ENCODE peak calls at places on chromosomes 13 and 19, in four cellular contexts. O, R, Q and C are unnamed samples.

GRCh38 chr13:24274452-24274971 is 34.9 kb upstream of the C1QTNF9 start:
- DNase-seq in O (no peak), R (no peak), Q (peak), C (no peak)

GRCh38 chr13:73106513-73107214 is 47.9 kb downstream of the KLF5 start:
- DNase-seq in O (no peak), R (no peak), Q (no peak), C (no peak)

GRCh38 chr13:33519561-33520479 is 234.3 kb upstream of the STARD13 start:
- DNase-seq in O (no peak), R (no peak), Q (no peak), C (no peak)

GRCh38 chr13:74246398-74246975 is 112.3 kb upstream of the KLF12 start:
- DNase-seq in O (no peak), R (no peak), Q (no peak), C (peak)

GRCh38 chr19:35977446-35978222 is 17.4 kb upstream of the SDHAF1 start:
- DNase-seq in O (peak), R (peak), Q (no peak), C (no peak)

GRCh38 chr13:111474136-111475002 is 153.9 kb downstream of the TEX29 start:
- DNase-seq in O (peak), R (peak), Q (no peak), C (peak)

GRCh38 chr13:20713014-20713376 is 9.5 kb downstream of the IL17D start:
- DNase-seq in O (no peak), R (no peak), Q (no peak), C (peak)

GRCh38 chr13:30861836-30862467 is 44.1 kb upstream of the MEDAG start:
- DNase-seq in O (no peak), R (no peak), Q (no peak), C (no peak)

GRCh38 chr19:47719047-47719885 is 6.0 kb downstream of the EHD2 start:
- DNase-seq in O (no peak), R (peak), Q (no peak), C (peak)

GRCh38 chr13:99967498-99967883 is 4.1 kb downstream of the ZIC5 start:
- DNase-seq in O (no peak), R (no peak), Q (no peak), C (no peak)

GRCh38 chr19:40596608-40597328 is 4.4 kb upstream of the LTBP4 start:
- DNase-seq in O (peak), R (peak), Q (no peak), C (peak)

GRCh38 chr13:101490400-101491015 is 38.0 kb downstream of the ITGBL1 start:
- DNase-seq in O (no peak), R (no peak), Q (no peak), C (peak)

GRCh38 chr13:101489635-101490034 is 37.2 kb downstream of the ITGBL1 start:
- DNase-seq in O (no peak), R (no peak), Q (no peak), C (peak)

GRCh38 chr13:101487046-101487830 is 34.8 kb downstream of the ITGBL1 start:
- DNase-seq in O (no peak), R (no peak), Q (no peak), C (peak)

GRCh38 chr13:101492251-101492910 is 39.9 kb downstream of the ITGBL1 start:
- DNase-seq in O (no peak), R (no peak), Q (no peak), C (peak)

GRCh38 chr13:101488734-101489133 is 36.3 kb downstream of the ITGBL1 start:
- DNase-seq in O (no peak), R (no peak), Q (no peak), C (peak)
- TF ChIP-seq MAX in O (no peak), R (no peak), Q (no peak), C (no peak)

DNA sequence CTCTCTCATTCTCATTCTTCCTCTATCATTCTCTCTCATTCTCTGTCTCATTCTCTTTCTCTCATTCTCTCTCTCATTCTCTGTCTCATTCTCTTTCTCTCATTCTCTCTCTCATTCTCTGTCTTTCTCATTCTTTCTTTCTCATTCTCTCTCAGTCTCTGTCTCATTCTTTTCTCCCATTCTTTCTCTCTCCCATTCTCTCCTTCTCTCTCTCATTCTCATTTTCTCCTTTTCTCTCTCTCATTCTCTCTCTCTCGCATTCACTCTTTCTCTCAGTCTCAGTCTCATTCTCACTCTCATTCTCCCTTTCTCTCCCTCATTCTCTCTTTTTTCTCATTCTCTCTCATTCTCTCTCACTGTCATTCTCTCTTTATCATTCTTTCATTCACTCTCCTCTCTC is 152.0 kb upstream of the UQCRFS1 start:
- DNase-seq in O (no peak), R (no peak), Q (no peak), C (no peak)
- TF ChIP-seq CTCF in O (no peak), R (no peak), Q (no peak), C (no peak)

DNA sequence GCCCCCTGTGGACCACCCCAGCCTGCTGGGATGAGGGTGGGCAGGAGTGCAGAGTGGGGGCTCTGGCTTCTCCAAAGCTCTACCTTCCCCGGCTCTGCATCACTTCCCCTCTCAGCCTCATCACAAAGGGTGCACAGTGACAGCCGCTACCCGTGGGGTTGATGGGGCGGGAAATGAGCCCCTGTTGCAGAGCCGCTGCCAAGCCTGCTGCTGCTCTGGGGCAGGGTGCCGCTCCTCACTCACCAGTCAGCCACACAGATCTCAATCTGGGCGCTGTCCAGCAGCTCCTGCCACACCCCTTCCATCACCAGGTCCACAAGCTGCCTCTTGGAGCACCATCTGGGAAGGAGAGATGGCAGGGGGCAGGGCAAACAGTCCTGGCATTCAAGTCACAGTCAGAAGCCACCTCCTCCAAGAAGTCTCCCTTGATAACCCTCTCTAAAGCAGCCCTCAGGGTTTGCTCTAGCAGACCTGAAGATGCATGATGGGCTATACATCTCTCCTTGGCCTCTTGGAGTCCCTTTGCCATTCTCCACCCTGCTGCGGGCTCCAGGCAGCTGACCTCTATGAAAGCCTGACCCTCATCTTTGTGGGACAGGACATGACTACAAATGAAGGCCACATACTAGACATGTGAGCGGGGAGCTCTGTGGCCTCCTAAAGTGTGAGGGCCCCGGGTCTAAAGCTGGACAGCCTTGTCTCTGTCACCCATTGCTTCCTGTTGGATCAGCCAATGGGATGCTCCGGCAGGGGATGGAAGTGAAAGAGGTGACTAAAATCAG is 15.7 kb downstream of the MRPS12 start:
- DNase-seq in O (no peak), R (peak), Q (no peak), C (no peak)
- H3K27ac ChIP-seq in O (no peak), R (no peak), Q (no peak), C (no peak)

GRCh38 chr13:114164681-114165429 is 14.2 kb upstream of the CFAP97D2 start:
- DNase-seq in O (no peak), R (no peak), Q (no peak), C (no peak)

GRCh38 chr13:114166381-114167131 is 12.5 kb upstream of the CFAP97D2 start:
- DNase-seq in O (no peak), R (no peak), Q (no peak), C (no peak)

GRCh38 chr13:114167885-114168284 is 11.2 kb upstream of the CFAP97D2 start:
- DNase-seq in O (no peak), R (no peak), Q (no peak), C (no peak)

GRCh38 chr13:114164027-114164426 is 15.0 kb upstream of the CFAP97D2 start:
- DNase-seq in O (no peak), R (no peak), Q (no peak), C (no peak)

DNA sequence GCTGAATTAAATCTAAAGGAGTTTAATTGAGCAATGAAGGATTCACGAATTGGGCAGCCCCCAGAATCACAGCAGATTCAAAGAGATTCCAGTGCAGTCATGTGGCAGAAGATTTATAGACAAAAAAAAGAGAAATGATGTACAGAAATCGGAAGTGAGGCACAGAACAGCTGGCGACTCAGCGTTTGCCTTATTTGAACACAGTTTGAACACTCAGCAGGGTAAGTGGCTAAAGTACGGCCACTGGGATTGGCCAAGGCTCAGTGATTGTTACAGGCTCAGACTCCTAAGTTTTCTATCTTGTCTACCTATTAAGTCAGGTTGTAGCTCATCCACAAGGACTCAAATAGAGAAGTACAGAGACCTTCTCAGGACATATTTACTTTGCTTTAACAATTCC is 11.6 kb upstream of the CFAP97D2 start:
- DNase-seq in O (no peak), R (no peak), Q (no peak), C (no peak)
- TF ChIP-seq MAX in O (no peak), R (no peak), Q (no peak), C (no peak)

GRCh38 chr13:42219051-42219450 is 52.9 kb upstream of the AKAP11 start:
- DNase-seq in O (no peak), R (no peak), Q (no peak), C (no peak)

GRCh38 chr13:42218576-42218975 is 53.4 kb upstream of the AKAP11 start:
- DNase-seq in O (no peak), R (no peak), Q (no peak), C (no peak)

GRCh38 chr13:42214445-42214844 is 57.5 kb upstream of the AKAP11 start:
- DNase-seq in O (no peak), R (no peak), Q (no peak), C (no peak)

GRCh38 chr13:42215578-42216421 is 56.2 kb upstream of the AKAP11 start:
- DNase-seq in O (peak), R (peak), Q (peak), C (peak)

GRCh38 chr13:42216422-42216735 is 55.6 kb upstream of the AKAP11 start:
- DNase-seq in O (no peak), R (no peak), Q (no peak), C (no peak)
- TF ChIP-seq CTCF in O (no peak), R (no peak), Q (no peak), C (no peak)

GRCh38 chr13:75860935-75861334 is 224.8 kb downstream of the LMO7 start:
- DNase-seq in O (no peak), R (no peak), Q (no peak), C (no peak)

GRCh38 chr13:75857291-75857690 is 221.2 kb downstream of the LMO7 start:
- DNase-seq in O (no peak), R (no peak), Q (no peak), C (no peak)

GRCh38 chr13:75864718-75865117 is 228.6 kb downstream of the LMO7 start:
- DNase-seq in O (no peak), R (peak), Q (no peak), C (no peak)

GRCh38 chr13:75867718-75868117 is 231.6 kb downstream of the LMO7 start:
- DNase-seq in O (no peak), R (no peak), Q (no peak), C (no peak)

GRCh38 chr13:75861786-75862185 is 225.7 kb downstream of the LMO7 start:
- DNase-seq in O (no peak), R (no peak), Q (no peak), C (no peak)
- H3K27ac ChIP-seq in O (no peak), R (no peak), Q (no peak), C (no peak)

DNA sequence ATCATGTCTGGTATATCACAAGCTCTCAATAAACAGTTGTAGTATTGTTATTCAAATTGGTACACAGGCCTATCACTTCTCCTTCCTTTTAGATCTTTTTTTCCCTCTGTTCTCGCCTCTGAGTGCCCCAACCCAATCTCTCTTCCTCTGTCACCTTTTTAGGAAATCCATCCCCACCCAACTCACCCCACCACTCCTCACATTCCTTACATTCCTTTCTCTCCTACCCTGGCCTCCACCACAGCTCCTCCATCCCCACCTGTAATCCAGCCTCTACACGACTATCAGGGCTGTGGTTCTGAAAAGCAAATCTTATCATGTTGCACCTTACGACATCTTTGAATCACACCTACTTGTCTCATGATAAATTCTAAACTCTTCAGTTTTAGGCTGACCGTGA is 545.4 kb upstream of the GPC6 start:
- DNase-seq in O (no peak), R (no peak), Q (no peak), C (no peak)
- TF ChIP-seq MAX in O (no peak), R (no peak), Q (no peak), C (no peak)

GRCh38 chr19:6801397-6802086 is 29.0 kb downstream of the VAV1 start:
- DNase-seq in O (peak), R (peak), Q (peak), C (peak)

GRCh38 chr19:6806488-6806887 is 34.0 kb downstream of the VAV1 start:
- DNase-seq in O (peak), R (peak), Q (no peak), C (no peak)

GRCh38 chr19:6803036-6803404 is 30.5 kb downstream of the VAV1 start:
- DNase-seq in O (no peak), R (no peak), Q (no peak), C (no peak)

GRCh38 chr19:6800991-6801396 is 28.5 kb downstream of the VAV1 start:
- DNase-seq in O (no peak), R (peak), Q (no peak), C (peak)

GRCh38 chr19:6802336-6803035 is 30.0 kb downstream of the VAV1 start:
- DNase-seq in O (no peak), R (peak), Q (peak), C (peak)
- TF ChIP-seq CTCF in O (no peak), R (no peak), Q (no peak), C (no peak)